ENCODE peak calls at places on chromosomes 7 and 10, in seven cellular contexts. V is stimulated activated naive CD8-positive, alpha-beta T cell treated with anti-CD3 and anti-CD28 coated beads, Interleukin-15, Interleukin-2, amounts not matched to agents 100 U/mL and 50 U/mL, for 24 hours; Y is left cardiac atrium; A is stimulated activated naive B cell treated with anti-CD40 and anti-IgM and Interleukin-4, amounts not matched to agents 10 μg/mL and 1 μg/mL and 100 μg/mL, for 72 hours; P is lung; H is pancreas; Z is activated naive CD8-positive, alpha-beta T cell treated with anti-CD3 and anti-CD28 coated beads, Interleukin-2, amount 50 U/mL, for 24 hours. U is an unnamed sample.
A peak's percentile ranks its signal among the peaks of the same experiment; 100 is the strongest.

GRCh38 chr10:118551535-118552100 is 43.8 kb downstream of the PRLHR start:
- ATAC-seq in P (no peak), Z (no peak), V (no peak), H (no peak), A (no peak), Y (no peak), U (no peak)

GRCh38 chr10:94277450-94277849 is 85.3 kb downstream of the NOC3L start:
- ATAC-seq in V (no peak), H (peak; percentile 66), Z (no peak), P (no peak), A (no peak), Y (no peak), U (no peak)

GRCh38 chr10:63719174-63719856 is 198.1 kb downstream of the REEP3 start:
- ATAC-seq in P (no peak), Y (no peak), A (no peak), H (peak; percentile 75), V (no peak), Z (no peak), U (no peak)

GRCh38 chr10:3111626-3112220 is 44.4 kb downstream of the PFKP start:
- ATAC-seq in Z (no peak), Y (peak; percentile 46), H (no peak), P (no peak), A (peak; percentile 68), V (no peak), U (no peak)

GRCh38 chr10:49611815-49612512 is 1.9 kb downstream of the SLC18A3 start:
- ATAC-seq in H (no peak), P (no peak), Y (no peak), A (no peak), Z (no peak), V (no peak), U (no peak)

GRCh38 chr10:133475821-133476640 is 22.3 kb downstream of the SCART1 start:
- ATAC-seq in H (no peak), P (no peak), Y (no peak), V (peak; percentile 50), A (no peak), Z (peak; percentile 53), U (no peak)

GRCh38 chr7:107878636-107879035 is 12.3 kb upstream of the DLD start:
- ATAC-seq in Y (no peak), Z (no peak), A (no peak), P (no peak), V (no peak), H (no peak), U (no peak)

GRCh38 chr7:85457911-85458310 is 271.1 kb upstream of the SEMA3D start:
- ATAC-seq in Y (no peak), Z (no peak), V (no peak), P (no peak), H (no peak), A (no peak), U (no peak)

GRCh38 chr10:89576022-89576421 is 40.6 kb upstream of the SLC16A12 start:
- ATAC-seq in P (no peak), Y (no peak), H (no peak), V (no peak), Z (no peak), A (no peak), U (no peak)

GRCh38 chr7:150972746-150973145 is 5.4 kb downstream of the KCNH2 start:
- ATAC-seq in Z (no peak), Y (no peak), V (no peak), H (no peak), P (no peak), A (no peak), U (no peak)

GRCh38 chr10:119254355-119254754 is 47.0 kb downstream of the GRK5 start:
- ATAC-seq in Z (no peak), Y (no peak), P (no peak), A (no peak), V (no peak), H (no peak), U (no peak)

GRCh38 chr10:96991313-96991841 is 159.3 kb downstream of the LCOR start:
- ATAC-seq in V (no peak), A (no peak), Y (no peak), H (no peak), P (no peak), Z (peak; percentile 40), U (no peak)

GRCh38 chr10:84933402-84933801 is 605.0 kb downstream of the CCSER2 start:
- ATAC-seq in Z (no peak), H (no peak), A (no peak), P (no peak), Y (no peak), V (no peak), U (no peak)

GRCh38 chr10:30617070-30617469 is 12.5 kb downstream of the LYZL2 start:
- ATAC-seq in A (no peak), V (no peak), H (no peak), Z (no peak), P (no peak), Y (no peak), U (no peak)

GRCh38 chr7:143437568-143437967 is 5.7 kb upstream of the TAS2R60 start:
- ATAC-seq in H (no peak), Y (no peak), P (no peak), V (peak; percentile 36), A (peak; percentile 21), Z (peak; percentile 23), U (no peak)

GRCh38 chr7:106793015-106793651 is 71.9 kb upstream of the PIK3CG start:
- ATAC-seq in A (no peak), H (peak; percentile 72), V (no peak), Z (no peak), Y (no peak), P (no peak), U (peak; percentile 61)

GRCh38 chr10:69103784-69104183 is 15.9 kb downstream of the SRGN start:
- ATAC-seq in V (no peak), Y (no peak), H (no peak), Z (no peak), P (no peak), A (no peak), U (no peak)

GRCh38 chr7:69208848-69209247 is 389.4 kb upstream of the AUTS2 start:
- ATAC-seq in A (peak; percentile 100), P (no peak), Z (no peak), Y (no peak), H (no peak), V (no peak), U (peak; percentile 97)

GRCh38 chr7:130086938-130087337 is 16.6 kb downstream of the KLHDC10 start:
- ATAC-seq in Z (no peak), H (no peak), P (no peak), Y (no peak), A (no peak), V (no peak), U (no peak)

GRCh38 chr7:93092757-93093370 is 24.9 kb downstream of the SAMD9 start:
- ATAC-seq in H (no peak), P (no peak), V (no peak), Y (no peak), A (peak; percentile 51), Z (no peak), U (no peak)

GRCh38 chr10:75643944-75644820 is 212.8 kb downstream of the LRMDA start:
- ATAC-seq in H (no peak), A (no peak), V (no peak), Y (no peak), P (no peak), Z (no peak), U (no peak)

GRCh38 chr10:86371691-86372090 is 5.1 kb upstream of the GRID1 start:
- ATAC-seq in V (no peak), P (no peak), H (no peak), Y (no peak), A (no peak), Z (no peak), U (no peak)

GRCh38 chr10:96998329-96998888 is 166.3 kb downstream of the LCOR start:
- ATAC-seq in Z (no peak), A (no peak), H (no peak), Y (no peak), P (no peak), V (no peak), U (no peak)

GRCh38 chr7:91565499-91566331 is 301.5 kb downstream of the FZD1 start:
- ATAC-seq in Z (no peak), V (no peak), P (no peak), Y (no peak), A (no peak), H (peak; percentile 96), U (no peak)

GRCh38 chr7:519974-520458 is 370 bp upstream of the PDGFA start:
- ATAC-seq in V (no peak), A (peak; percentile 17), Z (peak; percentile 3), P (peak; percentile 16), Y (peak; percentile 27), H (peak; percentile 24), U (peak; percentile 24)

GRCh38 chr10:17836917-17837316 is 27.8 kb downstream of the MRC1 start:
- ATAC-seq in H (peak; percentile 90), A (no peak), Y (peak; percentile 63), P (peak; percentile 69), V (no peak), Z (no peak), U (no peak)

GRCh38 chr7:48053823-48054222 is 18.5 kb downstream of the C7orf57 start:
- ATAC-seq in V (no peak), P (peak; percentile 85), H (no peak), Z (no peak), A (no peak), Y (no peak), U (no peak)

GRCh38 chr7:121043314-121044234 is 55.1 kb downstream of the CPED1 start:
- ATAC-seq in A (no peak), H (no peak), Z (no peak), P (no peak), Y (no peak), V (no peak), U (no peak)

GRCh38 chr10:113493195-113493594 is 59.7 kb upstream of the HABP2 start:
- ATAC-seq in Y (no peak), A (no peak), H (no peak), Z (no peak), P (no peak), V (no peak), U (no peak)

GRCh38 chr7:44515595-44516268 is 25.3 kb upstream of the NUDCD3 start:
- ATAC-seq in Z (no peak), P (no peak), V (no peak), A (no peak), H (no peak), Y (no peak), U (no peak)

GRCh38 chr10:22363305-22363704 is 18.0 kb downstream of the SPAG6 start:
- ATAC-seq in H (no peak), P (no peak), Y (no peak), A (no peak), Z (peak; percentile 79), V (peak; percentile 83), U (no peak)

GRCh38 chr7:151987748-151988529 is 31.7 kb downstream of the GALNTL5 start:
- ATAC-seq in V (no peak), P (no peak), Z (no peak), H (no peak), A (no peak), Y (peak; percentile 91), U (peak; percentile 37)